ENCODE peak calls at places on chromosomes 13 and 19, in four cellular contexts. One of them, this sample, is unnamed.
A peak's percentile ranks its signal among the peaks of the same experiment; 100 is the strongest.

GRCh38 chr13:99289674-99290337 is 17.4 kb downstream of the GPR183 start:
- DNase-seq in GM12878: no peak
- DNase-seq in SK-N-SH: no peak
- DNase-seq in HepG2: no peak
- DNase-seq in this sample: no peak

GRCh38 chr19:35056513-35057063 is 15.1 kb downstream of the HPN start:
- DNase-seq in SK-N-SH: no peak
- DNase-seq in HepG2: no peak
- DNase-seq in GM12878: no peak
- DNase-seq in this sample: no peak

GRCh38 chr13:60583196-60583908 is 186.3 kb downstream of the TDRD3 start:
- DNase-seq in SK-N-SH: no peak
- DNase-seq in GM12878: no peak
- DNase-seq in HepG2: peak; percentile 13
- DNase-seq in this sample: no peak

GRCh38 chr19:55675661-55676354 is 782 bp downstream of the EPN1 start:
- DNase-seq in GM12878: no peak
- DNase-seq in SK-N-SH: no peak
- DNase-seq in HepG2: no peak
- DNase-seq in this sample: no peak

GRCh38 chr19:883661-884211 is 9.3 kb downstream of the MED16 start:
- DNase-seq in GM12878: no peak
- DNase-seq in SK-N-SH: no peak
- DNase-seq in HepG2: no peak
- DNase-seq in this sample: no peak

GRCh38 chr19:37227996-37228395 is 10.0 kb downstream of the ZNF383 start:
- DNase-seq in GM12878: no peak
- DNase-seq in SK-N-SH: peak; percentile 31
- DNase-seq in HepG2: no peak
- DNase-seq in this sample: no peak

GRCh38 chr19:5621945-5622464 is 571 bp downstream of the SAFB2 start:
- DNase-seq in SK-N-SH: peak; percentile 29
- DNase-seq in GM12878: no peak
- DNase-seq in HepG2: no peak
- DNase-seq in this sample: no peak

GRCh38 chr19:4066176-4066606 is 508 bp downstream of the ZBTB7A start:
- DNase-seq in GM12878: no peak
- DNase-seq in HepG2: no peak
- DNase-seq in SK-N-SH: no peak
- DNase-seq in this sample: no peak

GRCh38 chr19:7421941-7422744 is 66.7 kb downstream of the PEX11G start:
- DNase-seq in HepG2: no peak
- DNase-seq in SK-N-SH: no peak
- DNase-seq in GM12878: no peak
- DNase-seq in this sample: no peak

GRCh38 chr19:17716309-17716929 is 2.9 kb upstream of the MAP1S start:
- DNase-seq in SK-N-SH: no peak
- DNase-seq in GM12878: no peak
- DNase-seq in HepG2: peak; percentile 9
- DNase-seq in this sample: no peak

GRCh38 chr13:96003304-96003703 is 49.9 kb downstream of the UGGT2 start:
- DNase-seq in HepG2: no peak
- DNase-seq in SK-N-SH: no peak
- DNase-seq in GM12878: no peak
- DNase-seq in this sample: no peak

GRCh38 chr19:12759686-12760085 is 8.1 kb downstream of the BEST2 start:
- DNase-seq in HepG2: no peak
- DNase-seq in SK-N-SH: no peak
- DNase-seq in GM12878: no peak
- DNase-seq in this sample: no peak

GRCh38 chr19:49712397-49712859 is 21.5 kb downstream of the CPT1C start:
- DNase-seq in HepG2: peak; percentile 23
- DNase-seq in SK-N-SH: peak; percentile 93
- DNase-seq in GM12878: no peak
- DNase-seq in this sample: peak; percentile 86

GRCh38 chr19:55590109-55590508 is 9.2 kb downstream of the FIZ1 start:
- DNase-seq in SK-N-SH: no peak
- DNase-seq in GM12878: no peak
- DNase-seq in HepG2: no peak
- DNase-seq in this sample: no peak

GRCh38 chr13:76523740-76524382 is 362.3 kb downstream of the KCTD12 start:
- DNase-seq in SK-N-SH: no peak
- DNase-seq in HepG2: no peak
- DNase-seq in GM12878: no peak
- DNase-seq in this sample: no peak

GRCh38 chr13:105395041-105395440 is 1140.4 kb downstream of the EFNB2 start:
- DNase-seq in SK-N-SH: no peak
- DNase-seq in HepG2: no peak
- DNase-seq in GM12878: no peak
- DNase-seq in this sample: no peak
- TF ChIP-seq PBX3 in SK-N-SH: no peak
- TF ChIP-seq PBX3 in HepG2: no peak
- TF ChIP-seq PBX3 in GM12878: no peak
- TF ChIP-seq PBX3 in this sample: no peak

GRCh38 chr19:29934781-29935180 is 7.3 kb upstream of the URI1 start:
- DNase-seq in SK-N-SH: no peak
- DNase-seq in HepG2: no peak
- DNase-seq in GM12878: no peak
- DNase-seq in this sample: no peak
- TF ChIP-seq PBX3 in SK-N-SH: no peak
- TF ChIP-seq PBX3 in HepG2: no peak
- TF ChIP-seq PBX3 in GM12878: no peak
- TF ChIP-seq PBX3 in this sample: no peak

DNA sequence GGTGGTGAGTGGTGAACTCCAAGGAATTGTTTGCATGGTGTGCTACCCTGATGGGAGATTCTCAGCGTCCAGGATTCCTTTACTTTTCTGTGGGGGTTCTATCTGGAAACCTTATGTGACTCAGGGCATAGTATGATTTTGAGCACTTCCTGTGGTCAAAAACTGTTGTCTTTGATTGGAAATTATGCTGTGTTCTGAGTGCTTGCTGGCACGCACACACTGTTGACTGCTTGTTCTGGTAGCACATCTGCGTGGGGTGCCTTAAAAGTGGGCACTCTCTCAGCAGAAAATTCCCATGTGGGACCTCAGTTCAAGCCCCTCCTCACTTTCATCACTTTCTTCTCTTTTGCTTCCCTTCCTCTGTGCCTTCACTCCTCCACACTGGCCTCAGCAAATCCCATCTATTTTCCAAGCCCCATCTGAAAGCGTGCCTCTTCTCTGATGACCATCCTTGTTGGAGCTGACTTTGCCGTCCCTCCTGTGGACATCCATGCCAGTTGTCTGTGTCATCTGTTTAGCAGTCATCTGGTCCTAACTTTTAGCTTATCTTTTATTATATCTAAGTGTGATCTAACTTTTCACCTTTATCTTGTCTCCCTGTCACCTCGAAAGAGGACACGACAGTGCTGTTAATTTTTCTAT is 56.4 kb upstream of the NPAS1 start:
- DNase-seq in SK-N-SH: no peak
- DNase-seq in GM12878: no peak
- DNase-seq in HepG2: no peak
- DNase-seq in this sample: no peak
- TF ChIP-seq PBX3 in SK-N-SH: peak; percentile 68
- TF ChIP-seq PBX3 in GM12878: no peak
- TF ChIP-seq PBX3 in HepG2: no peak
- TF ChIP-seq PBX3 in this sample: no peak

GRCh38 chr13:89454736-89455135 is 1783.6 kb downstream of the SLITRK5 start:
- DNase-seq in GM12878: no peak
- DNase-seq in HepG2: no peak
- DNase-seq in SK-N-SH: no peak
- DNase-seq in this sample: no peak

GRCh38 chr13:89455741-89456140 is 1784.6 kb downstream of the SLITRK5 start:
- DNase-seq in HepG2: no peak
- DNase-seq in GM12878: no peak
- DNase-seq in SK-N-SH: no peak
- DNase-seq in this sample: no peak

GRCh38 chr13:89458456-89458855 is 1787.3 kb downstream of the SLITRK5 start:
- DNase-seq in GM12878: no peak
- DNase-seq in SK-N-SH: no peak
- DNase-seq in HepG2: no peak
- DNase-seq in this sample: no peak

DNA sequence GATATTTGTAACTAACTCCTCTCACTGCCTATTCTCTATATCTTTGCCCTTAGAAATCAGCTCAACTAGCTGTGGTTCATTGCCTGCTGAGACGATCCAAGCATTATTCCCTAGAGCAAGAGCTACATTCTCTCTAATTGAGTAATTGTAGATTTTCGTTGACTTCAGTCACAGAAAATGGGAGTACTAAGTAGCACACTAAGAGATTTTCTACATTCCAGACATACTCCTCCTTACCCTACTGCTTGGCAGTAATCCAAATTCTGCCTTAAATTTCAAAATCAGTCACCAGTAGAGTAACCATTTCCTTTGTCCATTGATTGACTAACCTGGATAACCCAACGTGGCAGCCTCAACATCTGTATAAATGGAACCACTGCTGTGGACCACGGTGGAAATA is 1786.8 kb downstream of the SLITRK5 start:
- DNase-seq in HepG2: no peak
- DNase-seq in SK-N-SH: no peak
- DNase-seq in GM12878: no peak
- DNase-seq in this sample: no peak
- TF ChIP-seq PBX3 in HepG2: no peak
- TF ChIP-seq PBX3 in SK-N-SH: no peak
- TF ChIP-seq PBX3 in GM12878: no peak
- TF ChIP-seq PBX3 in this sample: no peak

GRCh38 chr19:38730731-38731589 is 13.3 kb downstream of the CAPN12 start:
- DNase-seq in SK-N-SH: no peak
- DNase-seq in GM12878: no peak
- DNase-seq in HepG2: no peak
- DNase-seq in this sample: no peak
- TF ChIP-seq PBX3 in SK-N-SH: no peak
- TF ChIP-seq PBX3 in GM12878: no peak
- TF ChIP-seq PBX3 in HepG2: no peak
- TF ChIP-seq PBX3 in this sample: peak; percentile 56

GRCh38 chr13:28558126-28558525 is 63.2 kb upstream of the FLT1 start:
- DNase-seq in HepG2: no peak
- DNase-seq in SK-N-SH: no peak
- DNase-seq in GM12878: no peak
- DNase-seq in this sample: no peak
- TF ChIP-seq PBX3 in HepG2: no peak
- TF ChIP-seq PBX3 in SK-N-SH: no peak
- TF ChIP-seq PBX3 in GM12878: no peak
- TF ChIP-seq PBX3 in this sample: no peak

This sample was measured in A549.